ENCODE peak calls at places on chromosomes 3 and 15, in nine cellular contexts. K is hepatocyte; M is lower lobe of right lung; T is thoracic aorta; Y is astrocyte; D is esophagus squamous epithelium; R is fibroblast of lung; O is effector memory CD4-positive, alpha-beta T cell; Q is HL-60. L is an unnamed sample. For H3K27me3, the result is how much of the 10 kb centered on the place peaks cover.

GRCh38 chr15:66107070-66107469 is 146.5 kb downstream of the MEGF11 start:
- DNase-seq in K (no peak), M (no peak), T (no peak), Y (no peak), D (no peak), R (no peak), O (no peak), Q (no peak), L (no peak)

GRCh38 chr3:38030126-38031021 is 932 bp upstream of the PLCD1 start:
- DNase-seq in K (peak), M (no peak), T (no peak), Y (no peak), D (no peak), R (no peak), O (no peak), Q (no peak), L (peak)

GRCh38 chr3:125313060-125313635 is 62.0 kb downstream of the ZNF148 start:
- DNase-seq in K (no peak), M (no peak), T (no peak), Y (peak), D (no peak), R (peak), O (no peak), Q (no peak), L (no peak)

GRCh38 chr15:69290346-69291164 is 8.2 kb upstream of the PAQR5 start:
- DNase-seq in K (no peak), M (peak), T (no peak), Y (no peak), D (no peak), R (peak), O (no peak), Q (no peak), L (peak)

GRCh38 chr3:9420850-9421549 is 23.6 kb downstream of the SETD5 start:
- DNase-seq in K (no peak), M (no peak), T (no peak), Y (peak), D (no peak), R (peak), O (no peak), Q (no peak), L (no peak)

GRCh38 chr3:159996018-159996417 is 7.4 kb downstream of the IL12A start:
- DNase-seq in K (no peak), M (no peak), T (no peak), Y (peak), D (no peak), R (peak), O (no peak), Q (no peak), L (no peak)

GRCh38 chr3:8443829-8444791 is 57.5 kb upstream of the LMCD1 start:
- DNase-seq in K (peak), M (peak), T (peak), Y (peak), D (peak), R (peak), O (no peak), Q (no peak), L (peak)

GRCh38 chr15:58521293-58521991 is 89.7 kb downstream of the LIPC start:
- DNase-seq in K (peak), M (peak), T (no peak), Y (peak), D (no peak), R (peak), O (no peak), Q (peak), L (peak)

GRCh38 chr3:155101398-155101797 is 21.3 kb downstream of the MME start:
- DNase-seq in K (no peak), M (no peak), T (no peak), Y (peak), D (no peak), R (peak), O (no peak), Q (no peak), L (no peak)

GRCh38 chr3:29695201-29695904 is 414.5 kb downstream of the RBMS3 start:
- DNase-seq in K (no peak), M (no peak), T (no peak), Y (peak), D (no peak), R (peak), O (no peak), Q (no peak), L (no peak)

GRCh38 chr3:53092216-53092615 is 38.0 kb downstream of the RFT1 start:
- DNase-seq in K (no peak), M (no peak), T (no peak), Y (no peak), D (no peak), R (no peak), O (no peak), Q (no peak), L (no peak)

GRCh38 chr3:42696356-42697301 is 6.0 kb downstream of the HHATL start:
- DNase-seq in K (no peak), M (peak), T (no peak), Y (no peak), D (no peak), R (no peak), O (no peak), Q (no peak), L (no peak)

GRCh38 chr3:142152349-142152748 is 3.0 kb upstream of the TFDP2 start:
- DNase-seq in K (peak), M (no peak), T (no peak), Y (no peak), D (no peak), R (no peak), O (no peak), Q (no peak), L (no peak)

GRCh38 chr3:156825795-156826143 is 384 bp upstream of the LEKR1 start:
- DNase-seq in K (no peak), M (no peak), T (no peak), Y (no peak), D (no peak), R (no peak), O (no peak), Q (no peak), L (no peak)

GRCh38 chr3:143811602-143812001 is 36.7 kb downstream of the SLC9A9 start:
- DNase-seq in K (no peak), M (no peak), T (no peak), Y (no peak), D (no peak), R (peak), O (no peak), Q (peak), L (no peak)

GRCh38 chr3:99031778-99032177 is 130.3 kb upstream of the DCBLD2 start:
- DNase-seq in K (no peak), M (no peak), T (no peak), Y (no peak), D (no peak), R (no peak), O (no peak), Q (no peak), L (no peak)

GRCh38 chr3:23479615-23480323 is 276.6 kb downstream of the UBE2E2 start:
- DNase-seq in K (no peak), M (no peak), T (no peak), Y (no peak), D (no peak), R (no peak), O (no peak), Q (no peak), L (no peak)

GRCh38 chr15:43932907-43933306 is 106.1 kb downstream of the WDR76 start:
- DNase-seq in K (no peak), M (no peak), T (no peak), Y (no peak), D (no peak), R (no peak), O (no peak), Q (no peak), L (no peak)

GRCh38 chr15:77537006-77537405 is 95.7 kb downstream of the LINGO1 start:
- DNase-seq in K (no peak), M (no peak), T (no peak), Y (no peak), D (no peak), R (no peak), O (no peak), Q (no peak), L (no peak)

GRCh38 chr15:101445109-101445508 is 44.4 kb downstream of the PCSK6 start:
- DNase-seq in K (no peak), M (no peak), T (no peak), Y (no peak), D (no peak), R (no peak), O (no peak), Q (no peak), L (no peak)

GRCh38 chr3:188272481-188273372 is 118.8 kb downstream of the LPP start:
- DNase-seq in K (no peak), M (no peak), T (no peak), Y (peak), D (no peak), R (peak), O (no peak), Q (no peak), L (no peak)

GRCh38 chr3:80769683-80770082 is 991.8 kb downstream of the GBE1 start:
- DNase-seq in K (no peak), M (no peak), T (no peak), Y (no peak), D (no peak), R (no peak), O (no peak), Q (no peak), L (no peak)

GRCh38 chr3:184129012-184129411 is 6.1 kb upstream of the EIF2B5 start:
- DNase-seq in K (peak), M (peak), T (no peak), Y (peak), D (no peak), R (peak), O (no peak), Q (no peak), L (no peak)

GRCh38 chr3:62940763-62941632 is 65.8 kb upstream of the CADPS start:
- DNase-seq in K (peak), M (no peak), T (no peak), Y (peak), D (no peak), R (peak), O (no peak), Q (no peak), L (no peak)

GRCh38 chr3:196942915-196943277 is 568 bp upstream of the NCBP2 start:
- DNase-seq in K (peak), M (no peak), T (no peak), Y (peak), D (no peak), R (no peak), O (peak), Q (no peak), L (no peak)

GRCh38 chr3:50600141-50600753 is 11.3 kb downstream of the CISH start:
- DNase-seq in K (no peak), M (no peak), T (no peak), Y (no peak), D (no peak), R (no peak), O (no peak), Q (no peak), L (no peak)

GRCh38 chr3:155332668-155333160 is 39.2 kb upstream of the STRIT1 start:
- DNase-seq in K (no peak), M (no peak), T (no peak), Y (peak), D (no peak), R (no peak), O (no peak), Q (no peak), L (no peak)

GRCh38 chr3:97579365-97579764 is 185.2 kb upstream of the ARL6 start:
- DNase-seq in K (no peak), M (no peak), T (no peak), Y (no peak), D (no peak), R (no peak), O (no peak), Q (no peak), L (no peak)

GRCh38 chr15:40695469-40695910 is 516 bp downstream of the RAD51 start:
- DNase-seq in K (peak), M (no peak), T (no peak), Y (peak), D (no peak), R (peak), O (no peak), Q (no peak), L (no peak)

GRCh38 chr3:187808466-187809291 is 63.4 kb upstream of the BCL6 start:
- DNase-seq in K (peak), M (no peak), T (no peak), Y (no peak), D (no peak), R (no peak), O (no peak), Q (no peak), L (no peak)

GRCh38 chr15:49832421-49832980 is 211.7 kb downstream of the DTWD1 start:
- DNase-seq in K (peak), M (no peak), T (no peak), Y (no peak), D (no peak), R (no peak), O (no peak), Q (no peak), L (no peak)

GRCh38 chr15:66481107-66481856 is 16.3 kb downstream of the SNAPC5 start:
- DNase-seq in K (peak), M (no peak), T (no peak), Y (peak), D (no peak), R (no peak), O (no peak), Q (no peak), L (no peak)

GRCh38 chr15:70420421-70421196 is 322.9 kb upstream of the TLE3 start:
- DNase-seq in K (no peak), M (no peak), T (no peak), Y (no peak), D (no peak), R (no peak), O (no peak), Q (no peak), L (no peak)
- H3K27me3 ChIP-seq in K (under half), M (under half), T (under half), Y (half or more), D (under half), R (under half), O (under half), Q (under half), L (under half)

GRCh38 chr3:66472313-66473134 is 28.3 kb downstream of the LRIG1 start:
- DNase-seq in K (peak), M (no peak), T (no peak), Y (peak), D (no peak), R (peak), O (no peak), Q (no peak), L (peak)
- H3K27ac ChIP-seq in K (peak), M (peak), T (peak), Y (peak), D (no peak), R (peak), O (peak), Q (no peak), L (peak)

GRCh38 chr3:10546887-10547286 is 41.5 kb upstream of the ATP2B2 start:
- DNase-seq in K (no peak), M (no peak), T (no peak), Y (no peak), D (no peak), R (no peak), O (no peak), Q (no peak), L (no peak)

GRCh38 chr3:10547413-10547812 is 42.0 kb upstream of the ATP2B2 start:
- DNase-seq in K (no peak), M (no peak), T (no peak), Y (no peak), D (no peak), R (no peak), O (no peak), Q (no peak), L (no peak)

GRCh38 chr3:10548997-10549396 is 43.6 kb upstream of the ATP2B2 start:
- DNase-seq in K (no peak), M (no peak), T (no peak), Y (no peak), D (no peak), R (no peak), O (no peak), Q (peak), L (no peak)

GRCh38 chr3:10549617-10550228 is 44.3 kb upstream of the ATP2B2 start:
- DNase-seq in K (no peak), M (no peak), T (no peak), Y (no peak), D (no peak), R (no peak), O (no peak), Q (no peak), L (peak)

DNA sequence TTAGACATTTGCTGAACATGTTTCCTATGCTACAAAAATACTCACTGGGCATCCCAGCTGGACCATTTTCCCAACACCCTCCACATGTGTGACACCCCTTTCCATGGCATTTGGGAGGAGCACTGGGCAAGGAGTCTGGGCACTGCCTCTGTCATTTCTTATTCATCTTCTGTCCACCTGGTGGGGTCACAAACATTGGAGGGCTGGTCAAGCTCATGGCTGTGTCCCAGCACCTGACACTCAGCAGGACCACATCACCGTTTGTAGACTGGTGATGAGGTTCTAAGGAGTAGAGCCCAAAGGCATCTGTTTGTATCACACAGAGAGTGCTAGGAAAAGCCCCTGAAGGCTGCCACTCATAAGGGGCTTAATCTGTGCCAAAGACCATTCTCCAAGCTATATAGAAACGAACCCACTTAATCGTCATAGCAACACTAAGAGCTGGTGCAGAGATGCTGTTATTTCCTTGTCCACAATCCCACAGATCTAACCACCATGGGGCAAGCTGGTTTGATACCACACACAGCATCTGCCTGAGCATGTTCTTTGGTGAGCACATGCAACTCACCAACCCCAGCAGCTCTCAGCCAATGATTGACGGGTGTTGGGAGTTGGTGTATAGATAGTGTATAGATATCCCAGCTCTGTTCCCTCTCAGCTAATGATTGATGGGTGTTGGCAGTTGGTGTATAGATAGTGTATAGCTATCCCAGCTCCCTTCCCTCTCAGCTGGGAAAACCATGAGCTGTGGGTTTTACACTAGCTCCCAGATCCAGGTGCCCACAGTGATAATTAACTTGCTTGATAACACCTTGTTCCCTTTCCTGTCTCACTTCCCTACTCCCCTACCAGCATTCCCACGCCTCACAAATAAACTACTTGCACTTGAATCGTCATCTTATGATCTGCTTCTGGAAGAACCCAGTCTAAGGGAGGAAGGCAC is 42.7 kb upstream of the ATP2B2 start:
- DNase-seq in K (no peak), M (no peak), T (no peak), Y (no peak), D (no peak), R (no peak), O (no peak), Q (peak), L (no peak)
- H3K27me3 ChIP-seq in K (under half), M (under half), T (under half), Y (under half), D (under half), R (under half), O (under half), Q (under half), L (under half)

GRCh38 chr15:96335429-96335807 is 4.9 kb downstream of the NR2F2 start:
- DNase-seq in K (no peak), M (no peak), T (no peak), Y (peak), D (no peak), R (peak), O (no peak), Q (no peak), L (no peak)

GRCh38 chr15:96336643-96337353 is 6.3 kb downstream of the NR2F2 start:
- DNase-seq in K (no peak), M (no peak), T (no peak), Y (peak), D (no peak), R (peak), O (no peak), Q (no peak), L (no peak)

GRCh38 chr15:96337354-96337990 is 7.0 kb downstream of the NR2F2 start:
- DNase-seq in K (no peak), M (no peak), T (no peak), Y (peak), D (no peak), R (no peak), O (no peak), Q (no peak), L (no peak)

GRCh38 chr15:96334705-96335428 is 4.4 kb downstream of the NR2F2 start:
- DNase-seq in K (no peak), M (no peak), T (no peak), Y (peak), D (no peak), R (no peak), O (no peak), Q (no peak), L (no peak)

DNA sequence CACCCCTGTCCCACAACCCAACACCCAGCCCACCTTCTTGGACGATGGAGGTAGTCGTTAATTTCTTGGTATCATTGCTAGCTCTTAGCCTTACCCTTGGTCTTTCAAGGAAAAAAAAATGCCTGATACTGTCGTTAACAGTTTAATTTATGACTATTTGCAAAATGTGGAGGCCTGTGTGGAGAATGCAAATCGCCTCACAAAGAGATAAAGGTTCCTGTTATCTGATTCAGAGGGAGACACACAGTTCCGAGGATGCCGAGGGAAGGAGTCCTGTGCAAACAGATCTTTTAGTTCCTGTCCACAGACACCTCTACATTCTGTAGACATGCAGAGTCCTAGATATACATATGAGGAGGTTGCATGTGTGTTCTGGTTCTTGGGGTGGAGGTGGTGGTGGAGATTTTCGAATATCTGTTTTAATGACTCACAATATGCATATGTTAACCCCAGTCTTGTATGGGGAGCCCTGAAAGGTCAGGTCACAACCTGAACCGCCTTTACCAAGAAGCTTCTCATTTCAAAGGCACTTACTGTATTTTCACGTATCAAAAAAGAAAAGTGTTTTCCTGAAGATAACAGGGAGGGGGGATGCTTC is 5.6 kb downstream of the NR2F2 start:
- DNase-seq in K (no peak), M (no peak), T (no peak), Y (no peak), D (no peak), R (no peak), O (no peak), Q (no peak), L (no peak)
- H3K27ac ChIP-seq in K (peak), M (peak), T (peak), Y (peak), D (peak), R (peak), O (no peak), Q (peak), L (peak)

GRCh38 chr3:128452120-128452519 is 14.6 kb downstream of the DNAJB8 start:
- DNase-seq in K (no peak), M (no peak), T (no peak), Y (no peak), D (no peak), R (no peak), O (no peak), Q (no peak), L (no peak)

GRCh38 chr3:128452678-128453275 is 13.9 kb downstream of the DNAJB8 start:
- DNase-seq in K (no peak), M (no peak), T (no peak), Y (no peak), D (no peak), R (no peak), O (no peak), Q (no peak), L (no peak)

GRCh38 chr3:128455116-128455515 is 11.6 kb downstream of the DNAJB8 start:
- DNase-seq in K (no peak), M (no peak), T (no peak), Y (no peak), D (no peak), R (no peak), O (no peak), Q (no peak), L (no peak)

GRCh38 chr3:128454310-128454618 is 12.4 kb downstream of the DNAJB8 start:
- DNase-seq in K (no peak), M (no peak), T (no peak), Y (no peak), D (no peak), R (no peak), O (no peak), Q (no peak), L (no peak)

GRCh38 chr3:128453521-128454309 is 13.0 kb downstream of the DNAJB8 start:
- DNase-seq in K (no peak), M (no peak), T (no peak), Y (no peak), D (no peak), R (no peak), O (no peak), Q (no peak), L (no peak)
- H3K27me3 ChIP-seq in K (under half), M (under half), T (under half), Y (under half), D (under half), R (under half), O (under half), Q (under half), L (under half)

GRCh38 chr3:13821156-13821555 is 58.7 kb downstream of the WNT7A start:
- DNase-seq in K (no peak), M (no peak), T (no peak), Y (no peak), D (no peak), R (no peak), O (no peak), Q (no peak), L (no peak)
- H3K27ac ChIP-seq in K (no peak), M (no peak), T (no peak), Y (no peak), D (no peak), R (no peak), O (no peak), Q (no peak), L (no peak)

L was measured in ascending aorta.